ENCODE peak calls at places on chromosomes 12 and 14, in six cellular contexts. O, H, M, L, I and D are unnamed samples.

GRCh38 chr14:92600318-92601053 is 86.9 kb downstream of the RIN3 start:
- DNase-seq in L (no peak), M (no peak), O (peak; percentile 83), H (no peak), I (peak; percentile 71), D (no peak)

GRCh38 chr12:91103101-91103500 is 8.2 kb downstream of the LUM start:
- DNase-seq in I (no peak), H (no peak), M (no peak), L (no peak), O (no peak), D (no peak)

GRCh38 chr12:106013941-106014340 is 124.8 kb downstream of the NUAK1 start:
- DNase-seq in I (no peak), H (no peak), M (no peak), O (no peak), L (no peak), D (no peak)

GRCh38 chr14:22747769-22748168 is 18.7 kb upstream of the OXA1L start:
- DNase-seq in L (no peak), M (no peak), I (no peak), O (no peak), H (no peak), D (no peak)

GRCh38 chr14:105857816-105858675 is 331.7 kb downstream of the TMEM121 start:
- DNase-seq in O (no peak), I (no peak), M (no peak), H (no peak), L (no peak), D (no peak)

GRCh38 chr14:71905860-71906259 is 26.4 kb upstream of the RGS6 start:
- DNase-seq in L (no peak), H (no peak), I (no peak), M (no peak), O (no peak), D (no peak)

GRCh38 chr12:42030588-42030987 is 114.1 kb downstream of the GXYLT1 start:
- DNase-seq in H (no peak), L (no peak), O (no peak), I (no peak), M (no peak), D (no peak)

GRCh38 chr12:57139796-57140649 is 7.4 kb downstream of the LRP1-AS start:
- DNase-seq in H (no peak), M (no peak), I (no peak), O (no peak), L (no peak), D (no peak)

GRCh38 chr14:85528882-85529585 is 910 bp upstream of the FLRT2 start:
- DNase-seq in O (peak; percentile 67), L (no peak), H (peak; percentile 48), I (peak; percentile 73), M (no peak), D (no peak)

DNA sequence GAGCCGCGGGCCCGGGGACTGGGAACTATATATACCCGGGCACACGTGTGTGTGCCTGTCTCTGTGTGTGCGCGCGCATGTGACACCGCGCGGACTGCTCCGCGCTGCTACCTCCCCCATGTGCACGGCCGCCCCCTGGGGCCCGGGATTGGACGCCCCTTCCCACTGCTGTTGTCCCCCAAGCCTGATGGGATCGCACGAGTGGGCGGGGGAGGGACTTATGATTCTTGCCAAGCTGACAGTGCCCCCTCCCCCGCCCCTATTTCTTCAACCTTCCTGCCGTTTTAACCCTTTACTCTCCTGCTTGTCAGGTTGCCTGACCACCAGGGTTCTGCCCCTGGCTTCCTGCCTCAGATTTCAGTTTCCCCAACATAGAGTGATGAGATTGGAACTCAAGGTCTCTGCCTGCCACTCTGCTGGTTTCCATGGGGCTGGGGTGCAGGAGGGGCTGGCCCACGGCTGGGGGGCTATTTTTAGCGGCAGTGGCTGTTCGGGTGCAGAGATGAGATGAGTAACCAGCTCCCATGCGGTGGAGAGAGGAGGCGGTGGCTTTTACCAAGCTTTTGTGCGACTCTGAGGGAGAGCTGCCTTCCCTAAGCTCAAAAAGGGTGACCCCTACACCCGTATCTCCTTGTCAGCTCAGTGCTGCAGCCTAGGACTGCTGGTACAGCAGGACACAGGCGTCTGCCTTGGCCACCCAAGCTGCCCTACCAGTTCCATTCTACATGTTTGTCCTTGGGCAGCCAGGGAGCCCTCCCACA is at the start of gene DDN:
- DNase-seq in H (peak; percentile 69), M (no peak), L (no peak), O (peak; percentile 43), I (peak; percentile 54), D (no peak)
- TF ChIP-seq CTCF in H (peak; percentile 15), M (no peak), L (no peak), O (no peak), I (peak; percentile 6), D (no peak)

DNA sequence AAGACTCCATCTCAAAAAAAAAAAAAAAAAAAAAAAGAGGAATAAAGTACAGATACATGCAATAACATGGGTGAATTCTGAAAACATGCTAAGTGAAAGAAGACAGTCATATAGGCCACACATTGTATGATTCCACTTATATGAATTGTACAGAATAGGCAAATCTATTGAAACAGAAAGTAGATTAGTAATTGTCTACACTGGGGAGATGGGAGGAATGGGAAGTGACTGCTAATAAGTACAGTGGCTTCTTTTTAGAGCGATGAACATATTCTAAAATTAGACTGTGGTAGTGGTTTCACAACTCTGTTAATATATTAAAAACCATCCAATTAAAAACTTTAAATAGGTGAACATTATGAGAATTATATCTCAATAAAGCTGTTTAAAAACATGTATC is 74.4 kb downstream of the ANKS1B start:
- DNase-seq in O (no peak), L (no peak), M (no peak), I (no peak), H (no peak), D (no peak)
- TF ChIP-seq CTCF in O (no peak), L (no peak), M (no peak), I (no peak), H (no peak), D (no peak)

GRCh38 chr12:22529281-22530060 is 14.9 kb downstream of the C2CD5 start:
- DNase-seq in I (no peak), M (no peak), O (peak; percentile 24), L (no peak), H (peak; percentile 33), D (no peak)
- TF ChIP-seq CTCF in I (peak; percentile 31), M (peak; percentile 44), O (peak; percentile 24), L (no peak), H (peak; percentile 62), D (peak; percentile 75)

DNA sequence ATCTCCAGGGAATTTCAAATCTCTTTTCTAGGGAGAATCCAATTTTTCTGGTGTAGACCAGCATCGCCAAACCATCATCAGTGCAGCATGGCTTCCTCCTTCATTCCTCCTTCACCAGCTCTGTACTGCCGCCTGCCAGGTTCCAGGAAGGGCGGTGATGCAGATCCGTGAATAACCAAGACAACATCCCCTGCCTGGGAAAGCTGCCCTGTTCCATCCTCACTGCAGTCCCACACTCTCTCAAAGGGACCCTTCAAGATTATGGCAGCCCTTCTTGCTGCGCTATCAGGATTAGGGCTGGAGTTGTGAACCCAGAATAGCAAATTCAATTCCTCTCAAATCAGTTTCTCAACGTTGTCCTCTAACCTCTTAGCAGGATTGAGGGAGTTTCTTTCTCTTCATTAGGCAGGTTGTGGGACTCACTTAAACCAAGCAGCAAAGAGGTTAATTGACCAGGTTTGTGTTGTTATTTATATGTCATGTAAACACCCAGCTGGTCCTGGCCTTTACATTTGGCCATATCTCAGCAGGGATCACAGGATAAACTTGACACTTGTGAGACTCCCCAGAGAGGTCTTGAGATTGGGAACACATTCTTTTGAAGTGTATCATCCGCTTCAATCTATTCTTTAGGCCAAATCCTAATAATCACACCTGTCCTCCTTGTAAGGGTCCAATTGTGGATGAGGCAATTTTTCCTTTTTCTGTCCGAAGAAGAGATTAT is 26.2 kb downstream of the TMEM30B start:
- DNase-seq in L (no peak), I (no peak), M (no peak), O (no peak), H (peak; percentile 22), D (no peak)
- TF ChIP-seq CTCF in L (no peak), I (no peak), M (no peak), O (no peak), H (no peak), D (no peak)

GRCh38 chr12:119693006-119693405 is 25.1 kb downstream of the PRKAB1 start:
- DNase-seq in L (peak; percentile 86), H (no peak), I (no peak), M (no peak), O (peak; percentile 97), D (no peak)

GRCh38 chr12:119694111-119694510 is 26.2 kb downstream of the PRKAB1 start:
- DNase-seq in H (no peak), I (no peak), O (no peak), L (no peak), M (no peak), D (no peak)

GRCh38 chr12:119693511-119693910 is 25.6 kb downstream of the PRKAB1 start:
- DNase-seq in I (no peak), H (no peak), L (no peak), M (no peak), O (no peak), D (no peak)

GRCh38 chr12:119696943-119697342 is 29.0 kb downstream of the PRKAB1 start:
- DNase-seq in L (no peak), M (no peak), I (no peak), H (no peak), O (no peak), D (no peak)

DNA sequence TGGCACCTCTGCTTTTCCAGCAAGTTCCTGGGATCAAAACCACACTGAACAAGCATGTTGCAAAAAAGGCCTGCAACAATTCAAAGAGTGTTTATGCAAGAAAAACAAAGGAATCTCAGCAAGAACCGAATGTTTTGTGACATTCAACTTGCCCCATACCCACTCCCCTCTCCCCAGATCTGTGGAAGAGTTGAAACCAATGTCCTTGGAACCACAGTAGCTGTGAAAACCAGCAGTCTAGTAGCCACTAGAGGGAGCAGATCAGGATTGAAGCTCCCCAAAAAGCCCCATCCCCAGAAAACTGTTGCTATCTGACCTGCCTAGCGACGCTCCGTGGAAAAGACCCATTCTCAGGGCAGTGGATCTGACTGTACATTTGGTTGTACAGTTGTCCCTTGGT is 27.1 kb downstream of the PRKAB1 start:
- DNase-seq in O (no peak), I (peak; percentile 5), L (no peak), M (no peak), H (peak; percentile 54), D (no peak)
- TF ChIP-seq CTCF in O (peak; percentile 66), I (peak; percentile 74), L (peak; percentile 73), M (no peak), H (peak; percentile 57), D (peak; percentile 50)

DNA sequence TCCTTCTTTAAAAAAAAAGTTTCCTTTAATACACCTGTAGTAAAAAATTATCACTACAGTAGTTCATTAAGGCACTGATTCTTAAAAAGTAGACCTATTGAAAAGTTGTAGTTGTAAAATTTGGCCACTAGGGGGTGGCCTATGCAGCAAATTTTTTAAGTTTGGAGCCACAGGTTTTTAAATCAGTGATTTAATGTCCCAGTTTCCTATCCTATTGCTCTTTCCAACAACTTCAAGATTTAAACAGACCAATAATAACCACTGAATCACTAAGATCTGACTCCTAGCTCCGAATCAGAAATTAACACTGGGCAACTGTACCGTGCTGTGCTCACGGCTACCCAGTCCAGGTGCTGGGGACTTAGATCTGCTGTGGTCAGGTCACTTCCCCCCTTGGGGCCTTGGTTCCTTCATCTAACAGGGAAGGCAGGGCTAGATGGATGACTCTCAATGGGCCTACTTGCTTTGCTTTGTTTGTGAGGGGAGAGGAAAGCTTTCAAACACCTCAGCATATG is 279.3 kb downstream of the MED13L start:
- DNase-seq in H (peak; percentile 67), O (peak; percentile 40), L (peak; percentile 54), M (peak; percentile 24), I (peak; percentile 33), D (no peak)
- TF ChIP-seq CTCF in H (peak; percentile 95), O (peak; percentile 59), L (peak; percentile 62), M (peak; percentile 100), I (peak; percentile 59), D (peak; percentile 96)

GRCh38 chr14:74140374-74140850 is 55.7 kb downstream of the LIN52 start:
- DNase-seq in I (no peak), O (peak; percentile 6), M (no peak), H (peak; percentile 49), L (no peak), D (no peak)
- TF ChIP-seq CTCF in I (no peak), O (no peak), M (no peak), H (no peak), L (no peak), D (no peak)